ENCODE peak calls at places on chromosomes 12 and 14, in four cellular contexts. X is activated CD4-positive, alpha-beta T cell treated with anti-CD3 and anti-CD28 coated beads, Interleukin-2, amount 50 U/mL, for 48 hours; V is hepatocyte; W is tibial nerve. B is an unnamed sample.

GRCh38 chr12:102765736-102766135 is 151.3 kb downstream of the PAH start:
- DNase-seq in W (no peak), V (no peak), X (no peak), B (no peak)

GRCh38 chr12:92446082-92446460 is 256.7 kb upstream of the PLEKHG7 start:
- DNase-seq in X (no peak), V (no peak), W (no peak), B (no peak)

GRCh38 chr12:113314121-113314529 is 20.8 kb downstream of the SLC8B1 start:
- DNase-seq in V (no peak), X (no peak), W (no peak), B (no peak)

GRCh38 chr12:121288941-121289340 is 7.6 kb downstream of the CAMKK2 start:
- DNase-seq in X (no peak), W (no peak), V (no peak), B (no peak)

GRCh38 chr12:69024907-69025306 is 91.9 kb upstream of the CPM start:
- DNase-seq in W (no peak), X (no peak), V (no peak), B (no peak)

GRCh38 chr12:68267892-68268396 is 14.5 kb upstream of the IL22 start:
- DNase-seq in X (no peak), V (no peak), W (no peak), B (no peak)

GRCh38 chr14:90940318-90940962 is 120.0 kb downstream of the RPS6KA5 start:
- DNase-seq in X (no peak), W (no peak), V (no peak), B (no peak)

GRCh38 chr12:75933136-75933535 is 98.4 kb downstream of the PHLDA1 start:
- DNase-seq in W (no peak), X (no peak), V (peak; percentile 40), B (no peak)

GRCh38 chr14:39184628-39185255 is 9.7 kb downstream of the PNN start:
- DNase-seq in X (no peak), V (no peak), W (no peak), B (no peak)

GRCh38 chr14:104422301-104423223 is 157.0 kb upstream of the C14orf180 start:
- DNase-seq in X (no peak), V (no peak), W (no peak), B (no peak)

GRCh38 chr12:127425474-127425873 is 841.5 kb upstream of the TMEM132C start:
- DNase-seq in W (no peak), X (no peak), V (no peak), B (no peak)

GRCh38 chr12:23621910-23622309 is 327.6 kb downstream of the SOX5 start:
- DNase-seq in W (no peak), X (no peak), V (no peak), B (no peak)

GRCh38 chr14:98926151-98926550 is 345.8 kb downstream of the BCL11B start:
- DNase-seq in W (no peak), V (no peak), X (peak; percentile 23), B (no peak)

GRCh38 chr12:46546634-46547273 is 174.2 kb upstream of the SLC38A2 start:
- DNase-seq in W (no peak), V (no peak), X (no peak), B (no peak)

GRCh38 chr12:42481368-42481767 is 108.2 kb downstream of the PRICKLE1 start:
- DNase-seq in W (no peak), X (no peak), V (no peak), B (no peak)

GRCh38 chr14:106586098-106586704 is 1059.8 kb downstream of the TMEM121 start:
- DNase-seq in W (no peak), X (peak; percentile 74), V (no peak), B (no peak)